ENCODE peak calls at places on chromosomes 13 and 19, in nine cellular contexts. E is AG10803; D is HS-5; O is stimulated activated CD8-positive, alpha-beta memory T cell treated with anti-CD3 and anti-CD28 coated beads, Interleukin-12 subunit alpha, Interleukin-12 subunit beta, amount 100 ng/mL, for 4 hours; Q is stimulated activated CD4-positive, alpha-beta T cell treated with anti-CD3 and anti-CD28 coated beads, Interleukin-2, amount 100 ng/mL, for 48 hours; P is caudate nucleus; T is sciatic nerve; C is heart right ventricle; F is T1000. N is an unnamed sample.

GRCh38 chr13:96940961-96941360 is 53.3 kb downstream of the OXGR1 start:
- DNase-seq in D (no peak), T (no peak), O (no peak), C (no peak), E (no peak), Q (no peak), P (no peak), F (no peak), N (peak)

GRCh38 chr19:5058456-5059190 is 89.7 kb downstream of the KDM4B start:
- DNase-seq in T (no peak), O (no peak), Q (no peak), P (no peak), D (no peak), F (no peak), E (peak), C (no peak), N (no peak)

GRCh38 chr13:95564948-95565347 is 12.4 kb downstream of the CLDN10 start:
- DNase-seq in Q (no peak), C (no peak), F (no peak), E (peak), T (no peak), O (no peak), P (no peak), D (no peak), N (peak)

GRCh38 chr13:36131215-36131930 is at the start of gene DCLK1:
- DNase-seq in C (peak), P (peak), D (no peak), Q (no peak), T (peak), F (peak), E (peak), O (no peak), N (peak)

GRCh38 chr13:100131863-100132574 is 43.1 kb downstream of the PCCA start:
- DNase-seq in O (no peak), T (no peak), F (peak), P (peak), D (peak), Q (no peak), E (peak), C (no peak), N (peak)

GRCh38 chr19:1259873-1260748 is 9.0 kb upstream of the CIRBP start:
- DNase-seq in D (no peak), T (no peak), P (no peak), Q (no peak), O (peak), E (no peak), C (no peak), F (peak), N (no peak)

GRCh38 chr13:29707876-29708543 is 112.5 kb upstream of the SLC7A1 start:
- DNase-seq in F (no peak), E (peak), D (no peak), C (no peak), P (no peak), Q (peak), T (no peak), O (no peak), N (no peak)

GRCh38 chr13:44874886-44875630 is 114.2 kb downstream of the NUFIP1 start:
- DNase-seq in F (no peak), P (no peak), T (no peak), Q (no peak), O (no peak), D (no peak), E (peak), C (no peak), N (no peak)

GRCh38 chr13:112697756-112698655 is 8.2 kb downstream of the ATP11A start:
- DNase-seq in P (no peak), Q (no peak), O (no peak), D (no peak), F (no peak), T (peak), C (no peak), E (peak), N (no peak)

GRCh38 chr19:22026687-22027086 is 15.9 kb upstream of the ZNF208 start:
- DNase-seq in D (no peak), O (no peak), T (no peak), Q (no peak), P (no peak), C (no peak), E (no peak), F (no peak), N (no peak)

GRCh38 chr19:47241919-47242644 is 11.1 kb upstream of the BBC3 start:
- DNase-seq in D (no peak), P (no peak), O (no peak), F (no peak), T (no peak), E (no peak), C (no peak), Q (no peak), N (no peak)

N was measured in foreskin keratinocyte.